ENCODE peak calls at places on chromosomes 4 and X, in ten cellular contexts. J is esophagus muscularis mucosa, D is A549, O is upper lobe of left lung, Y is ovary, K is transverse colon, M is GM12878, N is stomach, Z is tibial nerve, Q is HepG2. P is an unnamed sample.
A peak's percentile ranks its signal among the peaks of the same experiment; 100 is the strongest.

GRCh38 chr4:89878611-89879010 is 16.0 kb upstream of the MMRN1 start:
- DNase-seq in D (no peak), O (no peak), J (no peak), N (no peak), Q (no peak), Y (no peak), M (no peak), Z (no peak), K (no peak), P (no peak)

GRCh38 chr4:106315476-106315967 is 487 bp downstream of the TBCK start:
- DNase-seq in Y (no peak), D (no peak), Q (peak; percentile 39), M (no peak), Z (no peak), O (no peak), K (no peak), J (no peak), N (no peak), P (no peak)

GRCh38 chr4:66465111-66465510 is 794.8 kb upstream of the EPHA5 start:
- DNase-seq in D (no peak), Q (no peak), Y (no peak), M (no peak), J (no peak), O (no peak), N (no peak), K (no peak), Z (no peak), P (no peak)

GRCh38 chr4:188408244-188409067 is 269.2 kb downstream of the TRIML1 start:
- DNase-seq in J (no peak), N (no peak), Q (no peak), O (no peak), D (no peak), K (no peak), M (no peak), Z (no peak), Y (no peak), P (no peak)

GRCh38 chrX:103250977-103251376 is 4.0 kb downstream of the TCEAL8 start:
- DNase-seq in M (no peak), Q (no peak), K (no peak), J (no peak), N (no peak), Z (no peak), O (no peak), Y (no peak), D (no peak), P (no peak)

GRCh38 chrX:28552882-28553829 is 34.1 kb upstream of the IL1RAPL1 start:
- DNase-seq in Y (no peak), K (no peak), J (no peak), Q (no peak), O (no peak), Z (no peak), M (no peak), N (no peak), D (no peak), P (no peak)

GRCh38 chr4:158253350-158253980 is 43.2 kb downstream of the TMEM144 start:
- DNase-seq in N (peak; percentile 35), Y (peak; percentile 62), Z (no peak), D (peak; percentile 39), K (peak; percentile 33), Q (peak; percentile 53), J (no peak), O (no peak), M (no peak), P (no peak)

GRCh38 chrX:130834149-130834548 is 68.9 kb downstream of the ENOX2 start:
- DNase-seq in J (no peak), Q (no peak), K (no peak), Z (no peak), D (no peak), N (no peak), M (no peak), Y (no peak), O (no peak), P (no peak)

GRCh38 chrX:130028196-130028595 is 45.8 kb downstream of the BCORL1 start:
- DNase-seq in O (peak; percentile 50), M (no peak), D (peak; percentile 57), N (peak; percentile 57), Z (peak; percentile 21), Q (no peak), J (no peak), Y (peak; percentile 36), K (peak; percentile 51), P (no peak)

GRCh38 chr4:170687751-170688150 is 598.0 kb upstream of the AADAT start:
- DNase-seq in Q (no peak), M (no peak), Y (no peak), K (no peak), Z (no peak), O (no peak), N (no peak), J (no peak), D (no peak), P (no peak)

GRCh38 chr4:60865238-60865637 is 334.9 kb upstream of the ADGRL3 start:
- DNase-seq in N (no peak), M (no peak), Z (no peak), D (no peak), Q (no peak), O (no peak), J (no peak), K (no peak), Y (no peak), P (no peak)

GRCh38 chrX:147911192-147912022 is at the start of gene FMR1:
- DNase-seq in O (peak; percentile 93), Q (peak; percentile 84), Y (peak; percentile 95), K (peak; percentile 95), Z (peak; percentile 89), M (peak; percentile 60), D (peak; percentile 94), J (peak; percentile 96), N (peak; percentile 95), P (peak; percentile 97)
- TF ChIP-seq POLR2A in O (peak; percentile 61), Q (no peak), Y (peak; percentile 24), K (no peak), Z (peak; percentile 46), M (peak; percentile 86), D (peak; percentile 53), J (no peak), N (no peak), P (no peak)

GRCh38 chr4:26412381-26413372 is 77.6 kb downstream of the CCKAR start:
- DNase-seq in M (no peak), Y (peak; percentile 64), K (peak; percentile 24), N (peak; percentile 80), O (peak; percentile 57), J (no peak), D (no peak), Z (no peak), Q (no peak), P (no peak)
- TF ChIP-seq EP300 in M (no peak), Y (no peak), K (no peak), N (no peak), O (no peak), J (no peak), D (no peak), Z (no peak), Q (no peak), P (no peak)

DNA sequence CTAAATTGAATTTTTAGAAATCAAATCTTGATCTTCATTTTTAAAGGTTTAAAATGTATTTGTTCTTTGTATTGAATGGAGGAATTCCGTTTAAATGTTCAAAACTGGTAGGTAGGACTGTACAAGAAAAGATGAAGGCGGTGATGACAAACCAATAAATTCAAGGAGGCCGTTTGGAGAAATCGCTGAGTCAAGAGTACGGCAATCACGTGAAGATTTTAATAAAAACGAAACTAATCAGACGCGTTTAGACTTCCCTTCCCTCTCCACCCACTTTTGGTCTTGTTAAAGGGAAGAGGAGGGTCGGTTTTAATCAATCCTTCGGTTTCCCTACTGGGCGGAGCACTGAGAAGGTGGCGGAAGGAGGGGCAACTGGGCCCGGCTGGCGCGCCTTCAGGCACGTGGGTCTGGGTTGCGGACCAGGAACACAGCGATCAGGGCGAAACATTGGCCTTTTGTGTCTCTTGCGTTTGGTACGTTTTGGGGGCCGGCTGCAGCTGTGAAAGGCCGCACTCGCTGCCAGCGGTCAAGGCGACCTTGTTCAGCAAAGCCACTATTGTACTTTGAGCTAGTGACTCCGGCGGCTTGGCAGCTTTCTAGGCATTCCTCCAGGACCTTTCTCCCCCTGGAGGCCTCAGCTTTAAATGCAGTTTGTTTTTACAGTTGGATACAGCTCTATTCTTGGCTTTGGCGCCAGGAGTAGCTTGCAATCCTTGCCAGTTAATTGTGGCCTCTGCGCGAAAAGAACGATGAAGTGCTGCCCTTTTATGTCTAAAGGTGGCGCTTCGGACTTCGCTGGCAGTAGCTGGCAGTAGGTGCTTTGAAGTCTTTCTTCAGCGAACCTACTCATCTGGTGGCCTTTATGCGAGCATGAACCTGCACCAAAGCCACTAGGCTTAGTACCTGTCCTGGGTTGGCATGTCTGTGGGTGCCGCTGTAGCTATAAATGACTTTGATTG is 16.7 kb upstream of the LAMP2 start:
- DNase-seq in D (peak; percentile 92), Y (peak; percentile 68), Z (peak; percentile 66), O (peak; percentile 71), Q (peak; percentile 94), J (peak; percentile 91), K (peak; percentile 68), N (peak; percentile 76), M (peak; percentile 45), P (peak; percentile 85)
- TF ChIP-seq POLR2A in D (peak; percentile 39), Y (peak; percentile 26), Z (no peak), O (peak; percentile 43), Q (peak; percentile 35), J (no peak), K (peak; percentile 39), N (no peak), M (no peak), P (no peak)

GRCh38 chr4:141019772-141020171 is 113.5 kb downstream of the RNF150 start:
- DNase-seq in K (no peak), M (no peak), D (no peak), O (no peak), N (no peak), Z (no peak), Y (no peak), Q (no peak), J (no peak), P (no peak)

GRCh38 chr4:141022221-141022760 is 111.0 kb downstream of the RNF150 start:
- DNase-seq in N (no peak), Q (no peak), D (no peak), O (no peak), Z (no peak), M (no peak), J (no peak), Y (no peak), K (no peak), P (no peak)

GRCh38 chr4:141023051-141023450 is 110.2 kb downstream of the RNF150 start:
- DNase-seq in K (no peak), Q (no peak), J (no peak), D (no peak), Z (no peak), O (no peak), M (no peak), N (no peak), Y (no peak), P (no peak)

GRCh38 chr4:141021397-141022194 is 111.7 kb downstream of the RNF150 start:
- DNase-seq in Y (no peak), O (no peak), M (no peak), N (no peak), J (no peak), K (no peak), Z (no peak), Q (no peak), D (no peak), P (no peak)

DNA sequence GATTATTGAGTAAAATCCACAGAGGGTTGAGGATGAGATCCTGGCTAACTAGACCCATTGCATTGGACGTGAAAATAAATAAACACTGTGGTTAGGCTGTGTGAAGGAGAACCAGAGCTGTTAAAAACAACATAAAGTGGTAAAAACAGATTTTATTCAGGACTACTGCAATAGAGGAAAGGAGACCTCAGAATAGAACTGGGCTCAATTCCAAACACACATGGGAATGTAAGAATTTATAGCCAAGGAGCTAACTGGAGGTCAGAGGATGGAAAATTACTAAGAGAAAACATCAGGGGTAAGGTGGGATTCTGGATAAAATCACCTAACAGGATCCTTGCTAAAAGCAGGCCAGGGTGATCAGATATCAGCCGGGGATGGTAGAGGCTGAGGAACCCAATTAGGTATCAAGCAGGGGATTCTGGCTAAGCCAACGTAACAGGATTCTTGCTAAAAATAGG is 112.4 kb downstream of the RNF150 start:
- DNase-seq in Q (no peak), K (no peak), J (no peak), N (no peak), Y (no peak), O (no peak), M (no peak), Z (no peak), D (no peak), P (no peak)
- TF ChIP-seq EP300 in Q (no peak), K (no peak), J (no peak), N (no peak), Y (no peak), O (no peak), M (no peak), Z (no peak), D (no peak), P (no peak)

P was measured in sigmoid colon.